ENCODE peak calls at places on chromosomes 4 and X, in eight cellular contexts. One of them, this sample, is unnamed.

GRCh38 chrX:47316276-47317025 is 53.9 kb upstream of the ZNF157 start:
- DNase-seq in ELR: no peak
- DNase-seq in NCI-H2081: no peak
- DNase-seq in stimulated activated CD4-positive, alpha-beta T cell treated with anti-CD3 and anti-CD28 coated beads, Interleukin-2, amount 100 ng/mL, for 48 hours: no peak
- DNase-seq in choroid plexus epithelial cell: peak; percentile 40
- DNase-seq in anterior cingulate cortex: no peak
- DNase-seq in activated naive CD8-positive, alpha-beta T cell treated with anti-CD3 and anti-CD28 coated beads, Interleukin-2, amount 50 U/mL, for 24 hours: no peak
- DNase-seq in GM03348: peak; percentile 7
- DNase-seq in this sample: peak; percentile 54

GRCh38 chr4:7361256-7361655 is 73.5 kb downstream of the PSAPL1 start:
- DNase-seq in anterior cingulate cortex: no peak
- DNase-seq in GM03348: no peak
- DNase-seq in choroid plexus epithelial cell: no peak
- DNase-seq in activated naive CD8-positive, alpha-beta T cell treated with anti-CD3 and anti-CD28 coated beads, Interleukin-2, amount 50 U/mL, for 24 hours: no peak
- DNase-seq in NCI-H2081: no peak
- DNase-seq in stimulated activated CD4-positive, alpha-beta T cell treated with anti-CD3 and anti-CD28 coated beads, Interleukin-2, amount 100 ng/mL, for 48 hours: no peak
- DNase-seq in ELR: no peak
- DNase-seq in this sample: peak; percentile 59

GRCh38 chr4:70818921-70819320 is 20.8 kb downstream of the GRSF1 start:
- DNase-seq in NCI-H2081: no peak
- DNase-seq in activated naive CD8-positive, alpha-beta T cell treated with anti-CD3 and anti-CD28 coated beads, Interleukin-2, amount 50 U/mL, for 24 hours: no peak
- DNase-seq in ELR: no peak
- DNase-seq in anterior cingulate cortex: no peak
- DNase-seq in stimulated activated CD4-positive, alpha-beta T cell treated with anti-CD3 and anti-CD28 coated beads, Interleukin-2, amount 100 ng/mL, for 48 hours: no peak
- DNase-seq in choroid plexus epithelial cell: no peak
- DNase-seq in GM03348: no peak
- DNase-seq in this sample: no peak

GRCh38 chr4:101227715-101228114 is 119.6 kb downstream of the PPP3CA start:
- DNase-seq in activated naive CD8-positive, alpha-beta T cell treated with anti-CD3 and anti-CD28 coated beads, Interleukin-2, amount 50 U/mL, for 24 hours: no peak
- DNase-seq in NCI-H2081: no peak
- DNase-seq in GM03348: no peak
- DNase-seq in choroid plexus epithelial cell: no peak
- DNase-seq in stimulated activated CD4-positive, alpha-beta T cell treated with anti-CD3 and anti-CD28 coated beads, Interleukin-2, amount 100 ng/mL, for 48 hours: no peak
- DNase-seq in anterior cingulate cortex: no peak
- DNase-seq in ELR: no peak
- DNase-seq in this sample: no peak

GRCh38 chr4:113591982-113592381 is 169.6 kb downstream of the CAMK2D start:
- DNase-seq in GM03348: peak; percentile 39
- DNase-seq in NCI-H2081: no peak
- DNase-seq in stimulated activated CD4-positive, alpha-beta T cell treated with anti-CD3 and anti-CD28 coated beads, Interleukin-2, amount 100 ng/mL, for 48 hours: no peak
- DNase-seq in ELR: no peak
- DNase-seq in activated naive CD8-positive, alpha-beta T cell treated with anti-CD3 and anti-CD28 coated beads, Interleukin-2, amount 50 U/mL, for 24 hours: no peak
- DNase-seq in anterior cingulate cortex: no peak
- DNase-seq in choroid plexus epithelial cell: peak; percentile 53
- DNase-seq in this sample: no peak

GRCh38 chr4:106541253-106541652 is 172.7 kb upstream of the GIMD1 start:
- DNase-seq in choroid plexus epithelial cell: peak; percentile 71
- DNase-seq in NCI-H2081: no peak
- DNase-seq in GM03348: peak; percentile 63
- DNase-seq in stimulated activated CD4-positive, alpha-beta T cell treated with anti-CD3 and anti-CD28 coated beads, Interleukin-2, amount 100 ng/mL, for 48 hours: no peak
- DNase-seq in activated naive CD8-positive, alpha-beta T cell treated with anti-CD3 and anti-CD28 coated beads, Interleukin-2, amount 50 U/mL, for 24 hours: no peak
- DNase-seq in anterior cingulate cortex: no peak
- DNase-seq in ELR: peak; percentile 76
- DNase-seq in this sample: no peak

GRCh38 chr4:47786958-47787370 is 50.9 kb downstream of the CORIN start:
- DNase-seq in anterior cingulate cortex: no peak
- DNase-seq in ELR: no peak
- DNase-seq in stimulated activated CD4-positive, alpha-beta T cell treated with anti-CD3 and anti-CD28 coated beads, Interleukin-2, amount 100 ng/mL, for 48 hours: no peak
- DNase-seq in activated naive CD8-positive, alpha-beta T cell treated with anti-CD3 and anti-CD28 coated beads, Interleukin-2, amount 50 U/mL, for 24 hours: no peak
- DNase-seq in choroid plexus epithelial cell: peak; percentile 21
- DNase-seq in NCI-H2081: no peak
- DNase-seq in GM03348: no peak
- DNase-seq in this sample: no peak

GRCh38 chr4:87974856-87975462 is 555 bp upstream of the SPP1 start:
- DNase-seq in anterior cingulate cortex: no peak
- DNase-seq in activated naive CD8-positive, alpha-beta T cell treated with anti-CD3 and anti-CD28 coated beads, Interleukin-2, amount 50 U/mL, for 24 hours: no peak
- DNase-seq in choroid plexus epithelial cell: no peak
- DNase-seq in NCI-H2081: peak; percentile 2
- DNase-seq in ELR: peak; percentile 57
- DNase-seq in GM03348: no peak
- DNase-seq in stimulated activated CD4-positive, alpha-beta T cell treated with anti-CD3 and anti-CD28 coated beads, Interleukin-2, amount 100 ng/mL, for 48 hours: no peak
- DNase-seq in this sample: peak; percentile 42

GRCh38 chr4:26859762-26860156 is 882 bp upstream of the STIM2 start:
- DNase-seq in stimulated activated CD4-positive, alpha-beta T cell treated with anti-CD3 and anti-CD28 coated beads, Interleukin-2, amount 100 ng/mL, for 48 hours: no peak
- DNase-seq in GM03348: no peak
- DNase-seq in ELR: no peak
- DNase-seq in anterior cingulate cortex: no peak
- DNase-seq in choroid plexus epithelial cell: no peak
- DNase-seq in NCI-H2081: peak; percentile 56
- DNase-seq in activated naive CD8-positive, alpha-beta T cell treated with anti-CD3 and anti-CD28 coated beads, Interleukin-2, amount 50 U/mL, for 24 hours: no peak
- DNase-seq in this sample: no peak

GRCh38 chr4:5224340-5224739 is 173.1 kb downstream of the STK32B start:
- DNase-seq in stimulated activated CD4-positive, alpha-beta T cell treated with anti-CD3 and anti-CD28 coated beads, Interleukin-2, amount 100 ng/mL, for 48 hours: no peak
- DNase-seq in ELR: no peak
- DNase-seq in activated naive CD8-positive, alpha-beta T cell treated with anti-CD3 and anti-CD28 coated beads, Interleukin-2, amount 50 U/mL, for 24 hours: no peak
- DNase-seq in anterior cingulate cortex: no peak
- DNase-seq in GM03348: peak; percentile 22
- DNase-seq in NCI-H2081: no peak
- DNase-seq in choroid plexus epithelial cell: no peak
- DNase-seq in this sample: no peak

GRCh38 chr4:8023696-8024033 is 84.0 kb upstream of the AFAP1 start:
- DNase-seq in activated naive CD8-positive, alpha-beta T cell treated with anti-CD3 and anti-CD28 coated beads, Interleukin-2, amount 50 U/mL, for 24 hours: no peak
- DNase-seq in choroid plexus epithelial cell: no peak
- DNase-seq in GM03348: no peak
- DNase-seq in ELR: no peak
- DNase-seq in stimulated activated CD4-positive, alpha-beta T cell treated with anti-CD3 and anti-CD28 coated beads, Interleukin-2, amount 100 ng/mL, for 48 hours: no peak
- DNase-seq in anterior cingulate cortex: no peak
- DNase-seq in NCI-H2081: peak; percentile 34
- DNase-seq in this sample: no peak

GRCh38 chr4:75432683-75433082 is 81.5 kb downstream of the RCHY1 start:
- DNase-seq in stimulated activated CD4-positive, alpha-beta T cell treated with anti-CD3 and anti-CD28 coated beads, Interleukin-2, amount 100 ng/mL, for 48 hours: no peak
- DNase-seq in GM03348: peak; percentile 14
- DNase-seq in NCI-H2081: no peak
- DNase-seq in anterior cingulate cortex: no peak
- DNase-seq in activated naive CD8-positive, alpha-beta T cell treated with anti-CD3 and anti-CD28 coated beads, Interleukin-2, amount 50 U/mL, for 24 hours: no peak
- DNase-seq in choroid plexus epithelial cell: peak; percentile 35
- DNase-seq in ELR: peak; percentile 58
- DNase-seq in this sample: no peak

GRCh38 chr4:2763511-2763967 is 7.4 kb upstream of the TNIP2 start:
- DNase-seq in GM03348: peak; percentile 44
- DNase-seq in ELR: no peak
- DNase-seq in NCI-H2081: no peak
- DNase-seq in activated naive CD8-positive, alpha-beta T cell treated with anti-CD3 and anti-CD28 coated beads, Interleukin-2, amount 50 U/mL, for 24 hours: no peak
- DNase-seq in choroid plexus epithelial cell: no peak
- DNase-seq in anterior cingulate cortex: no peak
- DNase-seq in stimulated activated CD4-positive, alpha-beta T cell treated with anti-CD3 and anti-CD28 coated beads, Interleukin-2, amount 100 ng/mL, for 48 hours: no peak
- DNase-seq in this sample: no peak

GRCh38 chr4:4762909-4763814 is 96.3 kb upstream of the MSX1 start:
- DNase-seq in stimulated activated CD4-positive, alpha-beta T cell treated with anti-CD3 and anti-CD28 coated beads, Interleukin-2, amount 100 ng/mL, for 48 hours: peak; percentile 3
- DNase-seq in ELR: peak; percentile 64
- DNase-seq in NCI-H2081: no peak
- DNase-seq in anterior cingulate cortex: no peak
- DNase-seq in GM03348: peak; percentile 68
- DNase-seq in activated naive CD8-positive, alpha-beta T cell treated with anti-CD3 and anti-CD28 coated beads, Interleukin-2, amount 50 U/mL, for 24 hours: peak; percentile 46
- DNase-seq in choroid plexus epithelial cell: peak; percentile 93
- DNase-seq in this sample: no peak

GRCh38 chr4:147768113-147768512 is 36.2 kb downstream of the ARHGAP10 start:
- DNase-seq in GM03348: peak; percentile 69
- DNase-seq in activated naive CD8-positive, alpha-beta T cell treated with anti-CD3 and anti-CD28 coated beads, Interleukin-2, amount 50 U/mL, for 24 hours: no peak
- DNase-seq in stimulated activated CD4-positive, alpha-beta T cell treated with anti-CD3 and anti-CD28 coated beads, Interleukin-2, amount 100 ng/mL, for 48 hours: no peak
- DNase-seq in NCI-H2081: no peak
- DNase-seq in ELR: peak; percentile 85
- DNase-seq in anterior cingulate cortex: no peak
- DNase-seq in choroid plexus epithelial cell: peak; percentile 94
- DNase-seq in this sample: no peak

GRCh38 chr4:89413518-89413917 is 105.9 kb upstream of the GPRIN3 start:
- DNase-seq in choroid plexus epithelial cell: no peak
- DNase-seq in ELR: no peak
- DNase-seq in stimulated activated CD4-positive, alpha-beta T cell treated with anti-CD3 and anti-CD28 coated beads, Interleukin-2, amount 100 ng/mL, for 48 hours: no peak
- DNase-seq in NCI-H2081: no peak
- DNase-seq in anterior cingulate cortex: no peak
- DNase-seq in GM03348: no peak
- DNase-seq in activated naive CD8-positive, alpha-beta T cell treated with anti-CD3 and anti-CD28 coated beads, Interleukin-2, amount 50 U/mL, for 24 hours: no peak
- DNase-seq in this sample: no peak

GRCh38 chr4:182449186-182449880 is 206.1 kb downstream of the TENM3 start:
- DNase-seq in anterior cingulate cortex: no peak
- DNase-seq in GM03348: no peak
- DNase-seq in NCI-H2081: peak; percentile 50
- DNase-seq in stimulated activated CD4-positive, alpha-beta T cell treated with anti-CD3 and anti-CD28 coated beads, Interleukin-2, amount 100 ng/mL, for 48 hours: no peak
- DNase-seq in activated naive CD8-positive, alpha-beta T cell treated with anti-CD3 and anti-CD28 coated beads, Interleukin-2, amount 50 U/mL, for 24 hours: no peak
- DNase-seq in choroid plexus epithelial cell: peak; percentile 48
- DNase-seq in ELR: peak; percentile 50
- DNase-seq in this sample: peak; percentile 60

GRCh38 chr4:11635336-11635735 is 206.6 kb upstream of the HS3ST1 start:
- DNase-seq in anterior cingulate cortex: no peak
- DNase-seq in ELR: peak; percentile 6
- DNase-seq in choroid plexus epithelial cell: peak; percentile 89
- DNase-seq in GM03348: no peak
- DNase-seq in activated naive CD8-positive, alpha-beta T cell treated with anti-CD3 and anti-CD28 coated beads, Interleukin-2, amount 50 U/mL, for 24 hours: no peak
- DNase-seq in NCI-H2081: no peak
- DNase-seq in stimulated activated CD4-positive, alpha-beta T cell treated with anti-CD3 and anti-CD28 coated beads, Interleukin-2, amount 100 ng/mL, for 48 hours: no peak
- DNase-seq in this sample: no peak

GRCh38 chr4:48173055-48173991 is 39.3 kb upstream of the TXK start:
- DNase-seq in ELR: peak; percentile 87
- DNase-seq in activated naive CD8-positive, alpha-beta T cell treated with anti-CD3 and anti-CD28 coated beads, Interleukin-2, amount 50 U/mL, for 24 hours: no peak
- DNase-seq in choroid plexus epithelial cell: peak; percentile 78
- DNase-seq in anterior cingulate cortex: no peak
- DNase-seq in stimulated activated CD4-positive, alpha-beta T cell treated with anti-CD3 and anti-CD28 coated beads, Interleukin-2, amount 100 ng/mL, for 48 hours: no peak
- DNase-seq in NCI-H2081: no peak
- DNase-seq in GM03348: peak; percentile 70
- DNase-seq in this sample: no peak

GRCh38 chr4:40763228-40763716 is 13.5 kb downstream of the NSUN7 start:
- DNase-seq in anterior cingulate cortex: no peak
- DNase-seq in ELR: peak; percentile 38
- DNase-seq in GM03348: peak; percentile 50
- DNase-seq in NCI-H2081: no peak
- DNase-seq in activated naive CD8-positive, alpha-beta T cell treated with anti-CD3 and anti-CD28 coated beads, Interleukin-2, amount 50 U/mL, for 24 hours: peak; percentile 37
- DNase-seq in stimulated activated CD4-positive, alpha-beta T cell treated with anti-CD3 and anti-CD28 coated beads, Interleukin-2, amount 100 ng/mL, for 48 hours: peak; percentile 24
- DNase-seq in choroid plexus epithelial cell: peak; percentile 79
- DNase-seq in this sample: no peak

GRCh38 chr4:98434816-98435215 is 173.6 kb downstream of the RAP1GDS1 start:
- DNase-seq in choroid plexus epithelial cell: no peak
- DNase-seq in anterior cingulate cortex: no peak
- DNase-seq in ELR: no peak
- DNase-seq in stimulated activated CD4-positive, alpha-beta T cell treated with anti-CD3 and anti-CD28 coated beads, Interleukin-2, amount 100 ng/mL, for 48 hours: no peak
- DNase-seq in NCI-H2081: no peak
- DNase-seq in activated naive CD8-positive, alpha-beta T cell treated with anti-CD3 and anti-CD28 coated beads, Interleukin-2, amount 50 U/mL, for 24 hours: no peak
- DNase-seq in GM03348: no peak
- DNase-seq in this sample: no peak

This sample was measured in COR-L47.